ENCODE peak calls at places on chromosome 22, in six cellular contexts. F is fibroblast of lung, I is ascending aorta, W is tibial artery, X is testis, T is mammary epithelial cell. V is an unnamed sample.

GRCh38 chr22:27518583-27519437 is 282.7 kb downstream of the MN1 start:
- DNase-seq in I (no peak), T (no peak), W (no peak), F (no peak), X (no peak), V (no peak)

GRCh38 chr22:35596821-35597220 is 20.3 kb downstream of the MB start:
- DNase-seq in I (no peak), X (no peak), W (no peak), F (no peak), T (no peak), V (no peak)

GRCh38 chr22:37472418-37473006 is 13.7 kb downstream of the MFNG start:
- DNase-seq in W (no peak), I (no peak), X (no peak), F (peak; percentile 23), T (no peak), V (peak; percentile 45)

GRCh38 chr22:37696657-37697539 is at the start of gene TRIOBP:
- DNase-seq in I (peak; percentile 89), W (peak; percentile 95), X (peak; percentile 96), T (peak; percentile 68), F (peak; percentile 91), V (peak; percentile 59)

GRCh38 chr22:45131749-45132148 is 32.0 kb upstream of the NUP50 start:
- DNase-seq in X (no peak), I (no peak), W (peak; percentile 44), F (peak; percentile 15), T (no peak), V (no peak)

GRCh38 chr22:37336474-37337028 is 54.2 kb downstream of the CYTH4 start:
- DNase-seq in W (no peak), F (no peak), T (no peak), X (no peak), I (no peak), V (no peak)

GRCh38 chr22:24391836-24392217 is 35.6 kb upstream of the ADORA2A start:
- DNase-seq in I (no peak), W (no peak), F (no peak), X (no peak), T (no peak), V (no peak)

GRCh38 chr22:49296561-49296960 is 531.1 kb downstream of the BRD1 start:
- DNase-seq in F (no peak), W (peak; percentile 8), I (no peak), T (no peak), X (peak; percentile 7), V (no peak)

GRCh38 chr22:24416095-24416494 is 11.3 kb upstream of the ADORA2A start:
- DNase-seq in I (no peak), F (no peak), X (no peak), T (no peak), W (no peak), V (no peak)

GRCh38 chr22:28817919-28818859 is 17.8 kb upstream of the XBP1 start:
- DNase-seq in I (no peak), F (no peak), W (no peak), X (no peak), T (no peak), V (no peak)

GRCh38 chr22:44898236-44898635 is 111.6 kb downstream of the PHF21B start:
- DNase-seq in X (no peak), W (no peak), T (no peak), I (no peak), F (no peak), V (no peak)

GRCh38 chr22:50268655-50269113 is 1.5 kb downstream of the MAPK11 start:
- DNase-seq in X (peak; percentile 38), I (no peak), F (no peak), T (no peak), W (no peak), V (no peak)

GRCh38 chr22:36738416-36739020 is 35.0 kb upstream of the CACNG2 start:
- DNase-seq in T (no peak), F (no peak), X (peak; percentile 2), I (no peak), W (no peak), V (no peak)

GRCh38 chr22:46536559-46537220 is 730 bp downstream of the CELSR1 start:
- DNase-seq in X (no peak), W (no peak), I (no peak), F (no peak), T (no peak), V (no peak)

GRCh38 chr22:19527861-19528417 is 3.7 kb upstream of the CLDN5 start:
- DNase-seq in T (peak; percentile 27), F (peak; percentile 38), X (no peak), I (no peak), W (no peak), V (no peak)

GRCh38 chr22:37032535-37033460 is 13.3 kb downstream of the MPST start:
- DNase-seq in T (peak; percentile 86), W (peak; percentile 33), F (peak; percentile 79), X (no peak), I (no peak), V (no peak)

GRCh38 chr22:35582861-35583670 is 34.1 kb downstream of the MB start:
- DNase-seq in W (peak; percentile 32), F (peak; percentile 65), I (no peak), T (no peak), X (peak; percentile 73), V (peak; percentile 41)

GRCh38 chr22:36162127-36163034 is 1.8 kb upstream of the APOL3 start:
- DNase-seq in X (no peak), F (no peak), I (no peak), W (no peak), T (no peak), V (peak; percentile 77)

GRCh38 chr22:24191893-24192292 is 10.6 kb downstream of the SUSD2 start:
- DNase-seq in F (no peak), X (no peak), I (no peak), T (no peak), W (no peak), V (no peak)

GRCh38 chr22:48673806-48674500 is 1153.7 kb downstream of the BRD1 start:
- DNase-seq in I (no peak), X (no peak), W (no peak), F (no peak), T (no peak), V (peak; percentile 28)

GRCh38 chr22:49848690-49849160 is 4.9 kb upstream of the ZBED4 start:
- DNase-seq in F (no peak), T (no peak), I (no peak), W (no peak), X (no peak), V (no peak)

GRCh38 chr22:19178065-19178658 is 374 bp downstream of the SLC25A1 start:
- DNase-seq in W (no peak), F (peak; percentile 11), T (peak; percentile 47), I (no peak), X (peak; percentile 28), V (peak; percentile 78)

GRCh38 chr22:37518509-37519267 is 527 bp downstream of the CARD10 start:
- DNase-seq in T (no peak), W (no peak), F (no peak), I (no peak), X (no peak), V (no peak)

GRCh38 chr22:48837341-48837935 is 990.2 kb downstream of the BRD1 start:
- DNase-seq in T (peak; percentile 1), I (no peak), X (no peak), F (no peak), W (no peak), V (no peak)

GRCh38 chr22:42168476-42168875 is 37.9 kb upstream of the CYP2D6 start:
- DNase-seq in F (no peak), X (no peak), W (no peak), T (no peak), I (no peak), V (no peak)
- H3K27me3 ChIP-seq in F (no peaks in the 10 kb centered on the region), X (no peaks in the 10 kb centered on the region), W (no peaks in the 10 kb centered on the region), T (no peaks in the 10 kb centered on the region), I (no peaks in the 10 kb centered on the region), V (no peaks in the 10 kb centered on the region)

GRCh38 chr22:29887358-29887757 is 4.4 kb downstream of the MTMR3 start:
- DNase-seq in W (no peak), X (peak; percentile 63), F (no peak), T (no peak), I (no peak), V (no peak)

GRCh38 chr22:29883831-29884139 is 811 bp downstream of the MTMR3 start:
- DNase-seq in F (peak; percentile 16), W (no peak), X (no peak), I (no peak), T (peak; percentile 20), V (no peak)

GRCh38 chr22:29885610-29886009 is 2.6 kb downstream of the MTMR3 start:
- DNase-seq in W (no peak), X (no peak), T (no peak), I (no peak), F (no peak), V (no peak)

GRCh38 chr22:29883045-29883830 is at the start of gene MTMR3:
- DNase-seq in I (peak; percentile 76), T (peak; percentile 91), X (peak; percentile 97), F (peak; percentile 88), W (peak; percentile 92), V (peak; percentile 88)

GRCh38 chr22:29886601-29887000 is 3.6 kb downstream of the MTMR3 start:
- DNase-seq in X (no peak), I (no peak), T (no peak), W (no peak), F (peak; percentile 23), V (no peak)
- H3K4me1 ChIP-seq in X (peaks cover 29% of the 10 kb centered on the region), I (no peaks in the 10 kb centered on the region), T (no peaks in the 10 kb centered on the region), W (no peaks in the 10 kb centered on the region), F (no peaks in the 10 kb centered on the region), V (peaks cover 34% of the 10 kb centered on the region)

DNA sequence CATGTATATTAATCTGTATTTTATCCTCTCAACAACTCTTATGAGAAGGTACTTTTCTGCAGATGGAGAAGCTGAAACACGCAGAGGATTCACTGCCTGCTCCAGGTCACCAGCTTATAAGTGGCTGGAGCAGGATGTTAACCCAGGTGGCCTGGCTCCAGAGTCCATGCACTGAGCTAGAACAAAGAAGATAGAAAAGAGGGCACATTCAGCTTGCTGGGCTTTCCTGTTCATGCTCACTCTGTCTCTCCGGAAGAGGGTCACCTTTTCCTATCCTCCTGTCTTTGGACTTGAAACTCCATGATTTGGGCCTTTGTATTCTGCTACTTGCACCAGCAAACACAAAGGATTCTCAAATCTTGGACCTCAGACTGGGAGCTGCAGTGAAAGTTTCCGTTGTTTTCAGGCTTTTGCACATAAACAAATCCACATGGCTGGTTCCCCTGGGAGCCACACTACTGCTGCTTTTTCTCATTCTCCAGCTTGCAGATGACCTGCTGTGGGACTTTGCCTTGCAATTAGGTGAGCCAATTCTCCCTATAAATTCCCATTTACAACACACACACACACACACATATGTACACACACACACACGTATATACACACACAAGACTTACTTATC is 117.3 kb upstream of the GRK3 start:
- DNase-seq in T (no peak), X (no peak), I (no peak), F (no peak), W (no peak), V (no peak)
- H3K4me3 ChIP-seq in T (no peak overlapping the region), X (no peak overlapping the region), I (no peak overlapping the region), F (no peak overlapping the region), W (no peak overlapping the region), V (no peak overlapping the region)

GRCh38 chr22:22358686-22359085 is 114.1 kb downstream of the VPREB1 start:
- DNase-seq in W (no peak), T (no peak), X (no peak), I (no peak), F (no peak), V (no peak)

GRCh38 chr22:22362311-22362710 is 117.7 kb downstream of the VPREB1 start:
- DNase-seq in X (no peak), F (no peak), W (no peak), I (no peak), T (no peak), V (no peak)

GRCh38 chr22:22359465-22359864 is 114.9 kb downstream of the VPREB1 start:
- DNase-seq in X (no peak), F (no peak), W (no peak), T (no peak), I (no peak), V (no peak)

GRCh38 chr22:22358136-22358535 is 113.5 kb downstream of the VPREB1 start:
- DNase-seq in I (no peak), W (no peak), F (no peak), T (no peak), X (no peak), V (no peak)

GRCh38 chr22:22360014-22360413 is 115.4 kb downstream of the VPREB1 start:
- DNase-seq in T (no peak), W (no peak), I (no peak), X (no peak), F (no peak), V (no peak)
- H3K27me3 ChIP-seq in T (no peaks in the 10 kb centered on the region), W (no peaks in the 10 kb centered on the region), I (no peaks in the 10 kb centered on the region), X (no peaks in the 10 kb centered on the region), F (no peaks in the 10 kb centered on the region), V (no peaks in the 10 kb centered on the region)